ENCODE peak calls at places on chromosomes 12 and 14, in five cellular contexts. A is CD4-positive, alpha-beta memory T cell; T is left ventricle myocardium inferior; P is endodermal cell; C is MM.1S. G is an unnamed sample.

GRCh38 chr12:153080-153746 is 60.7 kb downstream of the SLC6A12 start:
- DNase-seq in A (no peak), T (peak; percentile 59), P (peak; percentile 98), C (peak; percentile 77), G (peak; percentile 34)

GRCh38 chr12:15719230-15719629 is 70.0 kb downstream of the EPS8 start:
- DNase-seq in A (no peak), T (no peak), P (no peak), C (no peak), G (no peak)

GRCh38 chr12:93000026-93000425 is 70.9 kb upstream of the EEA1 start:
- DNase-seq in A (no peak), T (no peak), P (no peak), C (no peak), G (no peak)

GRCh38 chr14:103056322-103057027 is 874 bp downstream of the CDC42BPB start:
- DNase-seq in A (no peak), T (peak; percentile 84), P (peak; percentile 90), C (no peak), G (peak; percentile 94)

GRCh38 chr12:64890873-64891468 is 66.5 kb downstream of the TBC1D30 start:
- DNase-seq in A (no peak), T (no peak), P (no peak), C (peak; percentile 63), G (peak; percentile 64)

GRCh38 chr14:66813636-66814035 is 305.7 kb downstream of the GPHN start:
- DNase-seq in A (no peak), T (no peak), P (no peak), C (no peak), G (no peak)

GRCh38 chr12:119728437-119728730 is 60.5 kb downstream of the PRKAB1 start:
- DNase-seq in A (no peak), T (no peak), P (no peak), C (no peak), G (no peak)

GRCh38 chr12:80607361-80608135 is 99.9 kb upstream of the MYF6 start:
- DNase-seq in A (no peak), T (no peak), P (no peak), C (no peak), G (no peak)

GRCh38 chr14:74531467-74531866 is 37.9 kb downstream of the ISCA2 start:
- DNase-seq in A (no peak), T (peak; percentile 33), P (peak; percentile 90), C (no peak), G (peak; percentile 67)

GRCh38 chr12:106416273-106416672 is 58.7 kb downstream of the POLR3B start:
- DNase-seq in A (no peak), T (no peak), P (no peak), C (no peak), G (peak; percentile 5)

GRCh38 chr14:104766863-104767633 is 14.1 kb downstream of the SIVA1 start:
- DNase-seq in A (no peak), T (no peak), P (no peak), C (no peak), G (peak; percentile 36)

GRCh38 chr12:11862794-11863193 is 207.9 kb upstream of the BCL2L14 start:
- DNase-seq in A (no peak), T (no peak), P (peak; percentile 41), C (no peak), G (no peak)

GRCh38 chr14:95143813-95144620 is 13.3 kb downstream of the DICER1 start:
- DNase-seq in A (no peak), T (no peak), P (no peak), C (peak; percentile 7), G (no peak)

GRCh38 chr12:7961395-7962188 is 25.6 kb upstream of the SLC2A3 start:
- DNase-seq in A (no peak), T (no peak), P (no peak), C (no peak), G (no peak)

GRCh38 chr14:91258021-91258618 is 13.6 kb upstream of the GPR68 start:
- DNase-seq in A (no peak), T (peak; percentile 31), P (no peak), C (no peak), G (no peak)

GRCh38 chr14:59161571-59162175 is 26.8 kb upstream of the DAAM1 start:
- DNase-seq in A (peak; percentile 38), T (no peak), P (no peak), C (no peak), G (peak; percentile 66)

GRCh38 chr12:6792522-6793201 is 3.3 kb downstream of the CD4 start:
- DNase-seq in A (peak; percentile 73), T (peak; percentile 38), P (no peak), C (no peak), G (no peak)

GRCh38 chr14:30214014-30214413 is 286.4 kb upstream of the PRKD1 start:
- DNase-seq in A (no peak), T (no peak), P (no peak), C (no peak), G (no peak)

GRCh38 chr12:55019784-55020183 is at the start of gene NEUROD4:
- DNase-seq in A (no peak), T (peak; percentile 19), P (peak; percentile 98), C (peak; percentile 76), G (peak; percentile 14)

GRCh38 chr14:103141117-103141796 is 18.0 kb downstream of the TNFAIP2 start:
- DNase-seq in A (no peak), T (no peak), P (peak; percentile 94), C (peak; percentile 45), G (peak; percentile 83)

GRCh38 chr14:68232643-68233055 is 413.1 kb downstream of the RAD51B start:
- DNase-seq in A (no peak), T (no peak), P (no peak), C (peak; percentile 27), G (no peak)

GRCh38 chr12:96719671-96720362 is 187.2 kb upstream of the NEDD1 start:
- DNase-seq in A (no peak), T (no peak), P (no peak), C (peak; percentile 87), G (no peak)

GRCh38 chr14:44463386-44464004 is 43.6 kb downstream of the FSCB start:
- DNase-seq in A (no peak), T (no peak), P (no peak), C (no peak), G (no peak)

GRCh38 chr14:39406560-39406959 is 25.7 kb downstream of the FBXO33 start:
- DNase-seq in A (no peak), T (no peak), P (no peak), C (no peak), G (no peak)

GRCh38 chr14:36844443-36844842 is 182.8 kb downstream of the PAX9 start:
- DNase-seq in A (no peak), T (no peak), P (peak; percentile 77), C (no peak), G (no peak)

GRCh38 chr12:120259418-120260202 is 5.9 kb downstream of the PXN start:
- DNase-seq in A (no peak), T (peak; percentile 57), P (peak; percentile 47), C (no peak), G (no peak)

GRCh38 chr12:11307143-11307542 is 3.1 kb downstream of the PRB4 start:
- DNase-seq in A (no peak), T (no peak), P (no peak), C (no peak), G (no peak)

GRCh38 chr12:130202201-130202600 is 39.9 kb downstream of the FZD10 start:
- DNase-seq in A (no peak), T (no peak), P (peak; percentile 52), C (no peak), G (no peak)
- H3K9me3 ChIP-seq in A (no peaks in the 10 kb centered on the region), T (peaks cover 34% of the 10 kb centered on the region), P (no peaks in the 10 kb centered on the region), C (no peaks in the 10 kb centered on the region), G (no peaks in the 10 kb centered on the region)

GRCh38 chr12:51067229-51067628 is 16.2 kb downstream of the CSRNP2 start:
- DNase-seq in A (no peak), T (no peak), P (no peak), C (no peak), G (no peak)
- H3K36me3 ChIP-seq in A (peaks cover 44% of the 10 kb centered on the region), T (peaks cover 99% of the 10 kb centered on the region), P (peaks cover 90% of the 10 kb centered on the region), C (no peaks in the 10 kb centered on the region), G (peaks cover 76% of the 10 kb centered on the region)

GRCh38 chr12:94322346-94322745 is 137.3 kb downstream of the CEP83 start:
- DNase-seq in A (no peak), T (no peak), P (no peak), C (no peak), G (no peak)

GRCh38 chr12:94318178-94318577 is 141.5 kb downstream of the CEP83 start:
- DNase-seq in A (no peak), T (no peak), P (no peak), C (peak; percentile 59), G (no peak)

DNA sequence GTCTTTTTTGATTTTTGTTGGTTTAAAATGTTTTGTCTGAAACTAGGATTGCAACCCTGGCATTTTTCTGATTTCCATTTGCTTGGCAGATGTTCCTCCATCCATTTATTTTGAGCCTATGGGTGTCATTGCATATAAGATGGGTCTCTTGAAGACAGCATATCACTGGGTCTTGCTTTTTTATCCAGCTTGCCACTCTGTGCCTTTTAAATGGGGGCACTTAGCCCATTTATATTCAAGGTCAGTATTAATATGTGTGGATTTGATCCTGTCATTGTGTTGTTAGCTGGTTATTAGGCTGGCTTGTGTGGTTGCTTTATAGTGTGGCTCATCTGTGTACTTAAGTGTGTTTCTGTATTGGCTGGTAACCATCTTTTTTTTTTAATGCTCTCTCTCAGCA is 139.6 kb downstream of the CEP83 start:
- DNase-seq in A (no peak), T (no peak), P (no peak), C (no peak), G (no peak)
- H3K9me3 ChIP-seq in A (no peaks in the 10 kb centered on the region), T (peaks cover 38% of the 10 kb centered on the region), P (peaks cover 55% of the 10 kb centered on the region), C (no peaks in the 10 kb centered on the region), G (peaks cover 2% of the 10 kb centered on the region)

GRCh38 chr12:88662093-88662492 is 81.8 kb upstream of the KITLG start:
- DNase-seq in A (no peak), T (no peak), P (no peak), C (no peak), G (no peak)

GRCh38 chr12:88663001-88663400 is 82.7 kb upstream of the KITLG start:
- DNase-seq in A (no peak), T (no peak), P (no peak), C (no peak), G (no peak)

GRCh38 chr12:88658009-88658408 is 77.7 kb upstream of the KITLG start:
- DNase-seq in A (no peak), T (no peak), P (no peak), C (no peak), G (no peak)
- H3K36me3 ChIP-seq in A (no peaks in the 10 kb centered on the region), T (no peaks in the 10 kb centered on the region), P (no peaks in the 10 kb centered on the region), C (no peaks in the 10 kb centered on the region), G (no peaks in the 10 kb centered on the region)

DNA sequence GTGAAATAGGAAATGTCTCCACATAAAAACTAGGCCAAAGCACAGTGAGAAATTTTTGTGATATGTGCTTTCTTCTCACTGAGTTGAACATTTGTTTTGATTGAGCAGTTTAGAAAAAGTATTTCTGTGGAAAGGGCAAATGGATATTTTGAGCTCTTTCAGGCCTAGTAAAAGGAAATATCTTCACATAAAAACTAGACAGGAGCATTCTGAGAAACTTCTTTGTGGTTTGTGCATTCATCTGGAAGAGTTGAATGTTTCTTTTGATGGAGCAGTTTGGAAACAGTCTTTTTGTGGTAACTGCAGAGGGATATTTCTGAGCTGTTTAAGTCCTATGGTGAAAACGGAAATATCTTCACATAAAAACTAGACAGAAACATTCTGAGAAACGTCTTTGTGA is 582.7 kb upstream of the ALG10B start:
- DNase-seq in A (no peak), T (no peak), P (no peak), C (no peak), G (no peak)
- H3K9me3 ChIP-seq in A (no peaks in the 10 kb centered on the region), T (peaks cover 86% of the 10 kb centered on the region), P (peaks cover 76% of the 10 kb centered on the region), C (no peaks in the 10 kb centered on the region), G (peaks cover under 1% of the 10 kb centered on the region)

GRCh38 chr14:55641954-55642353 is 61.9 kb downstream of the KTN1 start:
- DNase-seq in A (no peak), T (no peak), P (no peak), C (no peak), G (peak; percentile 54)
- H3K36me3 ChIP-seq in A (peaks cover 36% of the 10 kb centered on the region), T (peaks cover 69% of the 10 kb centered on the region), P (peaks cover 95% of the 10 kb centered on the region), C (no peaks in the 10 kb centered on the region), G (peaks cover 58% of the 10 kb centered on the region)